ENCODE peak calls at places on chromosomes 1 and 21, in six cellular contexts. X is B cell, K is AG04449, Y is endothelial cell, J is fibroblast of mammary gland, G is neural crest cell. P is an unnamed sample.

GRCh38 chr1:148328884-148329283 is 154.2 kb downstream of the PPIAL4G start:
- DNase-seq in J (no peak), G (no peak), Y (no peak), K (no peak), X (no peak), P (no peak)

GRCh38 chr1:35345439-35345981 is 77.0 kb downstream of the ZMYM4 start:
- DNase-seq in G (no peak), X (no peak), Y (no peak), J (peak), K (no peak), P (no peak)

GRCh38 chr1:33082575-33083112 is 1.7 kb downstream of the AZIN2 start:
- DNase-seq in G (no peak), X (no peak), J (peak), Y (no peak), K (no peak), P (no peak)

GRCh38 chr21:34037009-34037408 is 36.4 kb upstream of the MRPS6 start:
- DNase-seq in K (no peak), Y (no peak), X (no peak), G (no peak), J (no peak), P (no peak)

GRCh38 chr1:154998818-154999650 is 3.6 kb upstream of the ZBTB7B start:
- DNase-seq in J (peak), Y (peak), K (no peak), G (peak), X (peak), P (no peak)

GRCh38 chr1:207389728-207390464 is 64.2 kb upstream of the CR2 start:
- DNase-seq in Y (no peak), K (no peak), X (no peak), G (no peak), J (peak), P (no peak)

GRCh38 chr21:25967566-25968438 is 202.8 kb downstream of the APP start:
- DNase-seq in X (peak), G (no peak), K (no peak), Y (no peak), J (no peak), P (peak)

GRCh38 chr1:240337795-240338194 is 246.1 kb downstream of the FMN2 start:
- DNase-seq in Y (no peak), K (peak), G (no peak), X (no peak), J (peak), P (no peak)

GRCh38 chr1:2166254-2166653 is 28.3 kb downstream of the FAAP20 start:
- DNase-seq in G (no peak), X (no peak), Y (no peak), K (no peak), J (no peak), P (no peak)

GRCh38 chr1:154327466-154328317 is 2.4 kb downstream of the ATP8B2 start:
- DNase-seq in Y (peak), X (peak), K (no peak), J (no peak), G (no peak), P (peak)

GRCh38 chr1:31054349-31054748 is 11.2 kb downstream of the PUM1 start:
- DNase-seq in X (no peak), G (no peak), J (peak), K (no peak), Y (no peak), P (no peak)

GRCh38 chr1:89843279-89844121 is 22.7 kb downstream of the LRRC8D start:
- DNase-seq in J (peak), G (peak), K (no peak), X (peak), Y (peak), P (peak)

GRCh38 chr1:224213438-224214119 is 30.5 kb downstream of the DEGS1 start:
- DNase-seq in J (no peak), K (no peak), Y (no peak), G (no peak), X (no peak), P (no peak)

GRCh38 chr1:24939657-24940193 is 9.6 kb upstream of the RUNX3 start:
- DNase-seq in J (no peak), K (no peak), X (no peak), Y (no peak), G (no peak), P (no peak)

GRCh38 chr1:113396585-113396984 is 6.3 kb downstream of the MAGI3 start:
- DNase-seq in G (no peak), X (no peak), Y (no peak), J (peak), K (peak), P (no peak)

GRCh38 chr21:34276711-34277425 is 86.9 kb upstream of the KCNE2 start:
- DNase-seq in G (no peak), X (no peak), Y (no peak), K (no peak), J (peak), P (peak)

GRCh38 chr1:47487826-47488450 is 50.1 kb downstream of the FOXD2 start:
- DNase-seq in G (no peak), Y (no peak), J (peak), X (no peak), K (no peak), P (no peak)

GRCh38 chr21:27532081-27532480 is 565.2 kb upstream of the ADAMTS5 start:
- DNase-seq in G (no peak), Y (no peak), K (no peak), X (no peak), J (peak), P (no peak)

GRCh38 chr1:90534669-90535379 is 182.3 kb downstream of the BARHL2 start:
- DNase-seq in Y (no peak), K (no peak), X (no peak), J (no peak), G (no peak), P (no peak)

GRCh38 chr1:20361805-20362381 is 71.2 kb downstream of the VWA5B1 start:
- DNase-seq in X (peak), Y (peak), G (peak), K (no peak), J (peak), P (no peak)

GRCh38 chr21:41605178-41605933 is 97.4 kb upstream of the TMPRSS2 start:
- DNase-seq in Y (no peak), X (no peak), J (no peak), G (no peak), K (no peak), P (no peak)

GRCh38 chr21:45543710-45544448 is 1.6 kb upstream of the SLC19A1 start:
- DNase-seq in Y (peak), G (no peak), K (no peak), X (no peak), J (no peak), P (no peak)

GRCh38 chr1:63898428-63899220 is 124.8 kb downstream of the ROR1 start:
- DNase-seq in Y (no peak), K (no peak), G (no peak), X (no peak), J (no peak), P (no peak)

GRCh38 chr1:154735061-154735800 is 127.2 kb upstream of the ADAR start:
- DNase-seq in J (no peak), X (no peak), Y (no peak), K (no peak), G (no peak), P (no peak)

GRCh38 chr1:186754542-186755150 is 74.1 kb upstream of the PLA2G4A start:
- DNase-seq in X (no peak), G (no peak), K (no peak), Y (no peak), J (no peak), P (no peak)

GRCh38 chr1:6260961-6261614 is at the start of gene GPR153:
- DNase-seq in K (no peak), Y (no peak), X (peak), G (no peak), J (no peak), P (no peak)

GRCh38 chr1:94538243-94538827 is 3.2 kb downstream of the F3 start:
- DNase-seq in K (no peak), J (no peak), X (no peak), Y (no peak), G (no peak), P (no peak)

GRCh38 chr1:201266774-201267173 is 16.5 kb upstream of the PKP1 start:
- DNase-seq in X (no peak), K (peak), Y (no peak), J (peak), G (no peak), P (no peak)
- TF ChIP-seq CTCF in X (no peak), K (no peak), Y (no peak), J (no peak), G (no peak), P (no peak)

GRCh38 chr1:162135271-162135775 is 65.8 kb downstream of the NOS1AP start:
- DNase-seq in G (no peak), J (no peak), Y (no peak), K (no peak), X (no peak), P (no peak)

GRCh38 chr1:162131405-162132321 is 62.2 kb downstream of the NOS1AP start:
- DNase-seq in Y (no peak), X (no peak), K (no peak), J (no peak), G (no peak), P (no peak)

GRCh38 chr1:162128693-162129356 is 59.3 kb downstream of the NOS1AP start:
- DNase-seq in J (no peak), X (no peak), G (no peak), Y (no peak), K (no peak), P (no peak)

GRCh38 chr1:162133566-162133965 is 64.1 kb downstream of the NOS1AP start:
- DNase-seq in Y (no peak), J (no peak), G (no peak), X (no peak), K (no peak), P (no peak)

DNA sequence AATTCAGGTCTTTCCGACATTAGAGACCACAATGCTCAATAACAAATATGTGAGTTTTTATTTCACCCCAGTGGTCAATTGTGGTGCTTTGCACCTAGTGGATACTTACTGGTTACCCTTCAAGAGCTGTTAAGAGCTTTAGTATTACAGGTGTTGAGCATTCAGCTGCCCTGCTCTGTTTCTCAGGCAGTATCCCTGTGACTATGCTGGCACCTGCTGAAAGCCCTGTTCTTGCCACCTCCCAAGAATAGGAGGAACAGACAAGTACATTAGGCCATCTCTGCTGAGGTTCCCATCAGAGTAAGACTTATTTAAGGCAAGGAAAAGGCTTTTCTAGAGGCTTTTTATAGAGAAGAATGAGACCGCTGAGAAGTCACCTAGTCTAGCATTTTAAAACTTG is 60.8 kb downstream of the NOS1AP start:
- DNase-seq in X (no peak), J (no peak), Y (no peak), G (no peak), K (no peak), P (no peak)
- TF ChIP-seq CTCF in X (no peak), J (no peak), Y (no peak), G (no peak), K (no peak), P (no peak)

DNA sequence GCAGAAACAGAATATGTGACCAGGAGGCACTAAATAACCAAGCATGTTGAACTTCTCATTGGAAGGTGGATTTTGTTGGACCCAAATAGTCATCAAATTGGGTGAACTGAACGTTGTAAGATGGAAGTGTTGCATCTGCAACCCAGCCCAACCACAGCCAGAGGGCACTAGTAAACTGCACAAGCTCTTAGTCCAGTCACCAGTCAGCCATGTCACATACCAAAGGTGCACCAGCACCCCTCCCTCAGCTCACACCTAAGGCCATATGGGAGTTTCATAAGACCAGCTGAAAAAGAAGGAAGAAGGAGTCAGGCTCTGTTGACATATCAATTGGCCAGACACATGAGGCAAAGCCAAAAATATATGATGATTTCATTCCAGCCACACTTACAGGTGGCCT is 481.7 kb upstream of the NR5A2 start:
- DNase-seq in X (no peak), Y (no peak), G (no peak), J (peak), K (no peak), P (no peak)
- TF ChIP-seq CTCF in X (no peak), Y (no peak), G (no peak), J (no peak), K (no peak), P (peak)

GRCh38 chr1:212293579-212293978 is 8.4 kb downstream of the PPP2R5A start:
- DNase-seq in J (peak), K (no peak), Y (no peak), G (no peak), X (no peak), P (no peak)
- TF ChIP-seq CTCF in J (peak), K (no peak), Y (peak), G (peak), X (no peak), P (no peak)

DNA sequence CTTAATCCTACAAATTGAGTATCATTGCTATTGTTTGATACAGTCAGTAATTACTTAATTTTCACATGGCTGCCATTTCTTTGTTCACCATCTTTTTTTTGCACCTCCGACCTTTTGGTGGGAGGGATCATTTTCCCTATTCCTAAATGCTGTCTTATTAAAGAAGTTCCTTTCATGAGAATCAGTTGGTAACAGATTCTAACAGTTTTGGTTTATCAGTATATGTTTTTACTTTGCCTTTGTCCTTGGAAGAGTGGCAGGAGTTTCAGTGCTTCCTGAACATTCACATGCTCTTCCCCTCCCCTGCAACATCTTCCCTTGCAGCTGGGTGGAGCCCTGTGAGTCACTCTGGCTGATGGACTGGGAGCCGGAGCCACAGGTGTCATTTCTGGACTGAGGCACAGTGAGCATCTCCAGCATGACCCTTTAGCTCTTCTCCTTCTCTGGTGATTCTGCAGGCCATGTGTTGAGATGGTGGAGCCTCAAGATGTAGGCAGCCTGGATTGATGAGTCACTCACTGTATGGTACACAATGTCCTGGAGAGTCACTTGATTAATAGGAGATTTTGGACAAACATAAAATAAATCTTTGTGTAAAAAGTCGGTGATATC is 217.7 kb downstream of the URB2 start:
- DNase-seq in K (no peak), Y (no peak), G (no peak), X (no peak), J (peak), P (no peak)
- TF ChIP-seq CTCF in K (no peak), Y (no peak), G (no peak), X (no peak), J (peak), P (peak)

DNA sequence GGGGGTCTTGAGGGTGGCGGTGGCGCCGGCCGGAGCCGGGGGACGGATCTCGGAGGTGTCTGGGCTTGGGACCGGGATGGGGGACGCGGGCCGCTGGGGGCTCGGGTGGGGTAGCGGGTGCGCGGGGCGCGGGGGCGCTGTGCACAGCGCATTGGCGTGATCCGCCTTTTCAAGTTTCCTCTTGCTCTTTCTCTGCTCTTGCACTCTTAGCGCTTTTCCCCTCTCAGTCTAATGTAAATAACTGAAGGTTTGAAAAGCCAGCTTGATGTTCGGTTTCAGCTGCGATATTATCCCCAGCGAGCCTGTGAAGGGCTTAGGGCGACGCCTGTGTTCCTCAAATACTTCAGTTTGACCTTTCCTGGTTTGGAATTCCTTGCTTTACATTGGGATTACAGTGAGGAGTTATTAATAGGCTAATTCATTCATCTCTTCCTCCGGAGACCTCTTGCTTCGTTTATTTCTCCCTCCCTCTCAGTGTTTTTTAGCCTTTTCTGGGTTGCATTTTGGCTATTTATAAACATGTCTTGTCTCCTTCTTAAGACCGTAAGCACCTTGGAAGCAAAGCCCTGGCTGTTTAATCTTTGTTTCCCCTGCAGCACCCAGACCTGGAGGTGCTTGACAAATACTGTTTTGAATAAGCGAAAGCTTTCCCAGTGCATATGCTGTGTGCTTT is 673 bp downstream of the RAB4A start:
- DNase-seq in Y (no peak), K (no peak), X (peak), G (no peak), J (peak), P (no peak)
- TF ChIP-seq CTCF in Y (no peak), K (no peak), X (peak), G (peak), J (no peak), P (peak)

GRCh38 chr1:9652379-9653194 is 1.1 kb downstream of the PIK3CD start:
- DNase-seq in G (no peak), X (peak), Y (peak), K (no peak), J (no peak), P (no peak)
- TF ChIP-seq CTCF in G (no peak), X (no peak), Y (no peak), K (no peak), J (no peak), P (no peak)

GRCh38 chr1:45824607-45825006 is 21.2 kb downstream of the MAST2 start:
- DNase-seq in X (no peak), J (no peak), Y (no peak), G (no peak), K (no peak), P (no peak)
- TF ChIP-seq CTCF in X (no peak), J (no peak), Y (no peak), G (no peak), K (no peak), P (no peak)

DNA sequence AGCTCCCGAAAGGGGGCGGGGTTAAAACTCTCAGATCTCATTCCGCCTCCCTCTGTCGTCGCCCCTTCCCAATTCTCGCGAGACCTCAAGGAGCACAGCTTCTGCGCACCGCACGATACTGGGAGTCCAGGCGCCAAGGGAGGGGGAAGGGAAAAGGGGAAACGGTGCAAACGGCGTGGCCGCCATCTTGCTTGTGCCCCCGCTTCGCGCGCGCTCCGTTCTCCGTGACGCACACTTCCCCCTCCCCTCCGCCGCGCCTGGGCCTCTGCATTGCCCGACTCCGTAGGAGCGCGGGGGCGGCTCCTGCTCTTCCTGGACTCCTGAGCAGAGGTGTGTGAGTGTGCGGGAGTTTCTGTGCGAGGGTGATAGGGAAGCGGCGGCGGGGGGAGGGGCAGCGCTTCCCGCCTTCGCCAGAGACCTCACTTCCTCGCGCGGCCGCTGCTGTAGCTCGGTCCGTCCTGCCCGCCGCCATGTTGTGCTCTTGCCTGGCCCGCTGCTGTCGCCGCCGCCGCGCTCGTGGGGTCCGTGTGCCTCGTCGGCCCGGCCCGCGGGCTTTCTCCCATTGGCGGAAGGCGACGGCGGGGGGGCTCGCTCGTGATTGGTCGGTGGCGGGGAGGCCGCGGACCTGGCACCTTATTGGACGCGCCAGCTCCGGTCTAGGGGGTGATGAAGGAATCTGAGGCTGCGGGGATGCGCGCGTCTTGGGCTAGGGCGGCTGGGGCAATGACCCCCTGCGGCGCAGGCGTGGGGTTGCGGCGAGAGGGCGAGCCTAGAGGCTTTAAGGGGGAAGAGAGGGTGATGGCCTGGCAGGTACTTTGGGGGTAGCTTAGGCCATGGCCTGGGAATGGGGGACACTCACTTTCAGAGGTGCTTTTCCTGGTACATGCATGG is at the start of gene NFYC:
- DNase-seq in Y (peak), G (peak), K (peak), X (peak), J (peak), P (peak)
- TF ChIP-seq CTCF in Y (no peak), G (no peak), K (no peak), X (no peak), J (no peak), P (no peak)

GRCh38 chr1:248165186-248165585 is 9.4 kb upstream of the OR2M2 start:
- DNase-seq in J (no peak), G (no peak), X (no peak), K (no peak), Y (no peak), P (no peak)
- TF ChIP-seq CTCF in J (no peak), G (no peak), X (no peak), K (no peak), Y (no peak), P (no peak)